ENCODE peak calls at places on chromosomes 16 and 17, in nine cellular contexts. V is PC-9; G is neural progenitor cell; H is CD4-positive, alpha-beta T cell; W is sigmoid colon; P is body of pancreas; N is fibroblast of lung; Q is uterus; R is foreskin fibroblast. K is an unnamed sample.

GRCh38 chr17:69637399-69638165 is 223.1 kb downstream of the MAP2K6 start:
- DNase-seq in V (no peak), G (peak), H (no peak), W (no peak), P (no peak), N (peak), Q (no peak), R (peak), K (no peak)

GRCh38 chr17:73955616-73956015 is 247.9 kb upstream of the RPL38 start:
- DNase-seq in V (no peak), G (no peak), H (no peak), W (no peak), P (no peak), N (no peak), Q (no peak), R (no peak), K (no peak)

GRCh38 chr16:77375396-77375795 is 59.4 kb downstream of the ADAMTS18 start:
- DNase-seq in V (no peak), G (no peak), H (no peak), W (no peak), P (no peak), N (no peak), Q (no peak), R (no peak), K (no peak)

GRCh38 chr16:79429276-79430128 is 171.0 kb downstream of the MAF start:
- DNase-seq in V (no peak), G (peak), H (no peak), W (no peak), P (no peak), N (no peak), Q (peak), R (no peak), K (no peak)

GRCh38 chr16:87815567-87815966 is 49.8 kb upstream of the KLHDC4 start:
- DNase-seq in V (no peak), G (peak), H (no peak), W (no peak), P (no peak), N (no peak), Q (no peak), R (no peak), K (no peak)

GRCh38 chr16:61936522-61936921 is 99.7 kb downstream of the CDH8 start:
- DNase-seq in V (no peak), G (peak), H (no peak), W (no peak), P (no peak), N (no peak), Q (no peak), R (no peak), K (no peak)

GRCh38 chr16:89291355-89291754 is 73.9 kb downstream of the ZNF778 start:
- DNase-seq in V (no peak), G (no peak), H (no peak), W (no peak), P (no peak), N (no peak), Q (no peak), R (no peak), K (no peak)

GRCh38 chr17:45867702-45868101 is 23.0 kb downstream of the SPPL2C start:
- DNase-seq in V (no peak), G (no peak), H (no peak), W (no peak), P (no peak), N (no peak), Q (no peak), R (no peak), K (no peak)

GRCh38 chr17:80452173-80452915 is 24.1 kb downstream of the NPTX1 start:
- DNase-seq in V (no peak), G (no peak), H (no peak), W (no peak), P (no peak), N (no peak), Q (no peak), R (peak), K (no peak)

GRCh38 chr16:83956336-83957289 is 3.6 kb downstream of the OSGIN1 start:
- DNase-seq in V (peak), G (peak), H (peak), W (peak), P (peak), N (peak), Q (peak), R (peak), K (peak)

GRCh38 chr17:57050303-57050702 is 34.7 kb upstream of the AKAP1 start:
- DNase-seq in V (no peak), G (no peak), H (no peak), W (no peak), P (no peak), N (no peak), Q (no peak), R (no peak), K (no peak)

GRCh38 chr16:66845791-66846221 is 1.6 kb downstream of the CA7 start:
- DNase-seq in V (peak), G (no peak), H (no peak), W (no peak), P (no peak), N (no peak), Q (no peak), R (no peak), K (no peak)

GRCh38 chr16:50121721-50122445 is 31.2 kb upstream of the TENT4B start:
- DNase-seq in V (no peak), G (peak), H (peak), W (no peak), P (no peak), N (no peak), Q (no peak), R (no peak), K (no peak)

GRCh38 chr16:28984619-28985135 is at the start of gene LAT:
- DNase-seq in V (no peak), G (no peak), H (peak), W (no peak), P (peak), N (no peak), Q (no peak), R (no peak), K (no peak)

GRCh38 chr16:89784409-89784808 is 32.0 kb downstream of the FANCA start:
- DNase-seq in V (no peak), G (no peak), H (no peak), W (no peak), P (no peak), N (no peak), Q (no peak), R (no peak), K (no peak)

GRCh38 chr16:29858149-29858899 is 4.7 kb downstream of the CDIPT start:
- DNase-seq in V (no peak), G (no peak), H (no peak), W (no peak), P (no peak), N (no peak), Q (no peak), R (no peak), K (no peak)

GRCh38 chr17:41962111-41962510 is 4.5 kb upstream of the CNP start:
- DNase-seq in V (no peak), G (no peak), H (no peak), W (no peak), P (peak), N (no peak), Q (no peak), R (no peak), K (no peak)

GRCh38 chr16:30910427-30911029 is 12.8 kb upstream of the FBXL19 start:
- DNase-seq in V (no peak), G (peak), H (no peak), W (no peak), P (no peak), N (no peak), Q (no peak), R (no peak), K (no peak)

GRCh38 chr17:79849953-79850352 is 10.7 kb upstream of the CBX4 start:
- DNase-seq in V (no peak), G (peak), H (no peak), W (no peak), P (no peak), N (no peak), Q (no peak), R (no peak), K (no peak)

GRCh38 chr17:68289473-68289872 is 1.5 kb downstream of the SLC16A6 start:
- DNase-seq in V (no peak), G (no peak), H (no peak), W (no peak), P (no peak), N (no peak), Q (no peak), R (peak), K (no peak)

GRCh38 chr16:23388786-23389185 is 64.2 kb downstream of the COG7 start:
- DNase-seq in V (no peak), G (no peak), H (no peak), W (peak), P (no peak), N (no peak), Q (no peak), R (no peak), K (no peak)

GRCh38 chr16:86854895-86855294 is 276.5 kb downstream of the FOXL1 start:
- DNase-seq in V (no peak), G (no peak), H (no peak), W (no peak), P (no peak), N (peak), Q (no peak), R (peak), K (no peak)

DNA sequence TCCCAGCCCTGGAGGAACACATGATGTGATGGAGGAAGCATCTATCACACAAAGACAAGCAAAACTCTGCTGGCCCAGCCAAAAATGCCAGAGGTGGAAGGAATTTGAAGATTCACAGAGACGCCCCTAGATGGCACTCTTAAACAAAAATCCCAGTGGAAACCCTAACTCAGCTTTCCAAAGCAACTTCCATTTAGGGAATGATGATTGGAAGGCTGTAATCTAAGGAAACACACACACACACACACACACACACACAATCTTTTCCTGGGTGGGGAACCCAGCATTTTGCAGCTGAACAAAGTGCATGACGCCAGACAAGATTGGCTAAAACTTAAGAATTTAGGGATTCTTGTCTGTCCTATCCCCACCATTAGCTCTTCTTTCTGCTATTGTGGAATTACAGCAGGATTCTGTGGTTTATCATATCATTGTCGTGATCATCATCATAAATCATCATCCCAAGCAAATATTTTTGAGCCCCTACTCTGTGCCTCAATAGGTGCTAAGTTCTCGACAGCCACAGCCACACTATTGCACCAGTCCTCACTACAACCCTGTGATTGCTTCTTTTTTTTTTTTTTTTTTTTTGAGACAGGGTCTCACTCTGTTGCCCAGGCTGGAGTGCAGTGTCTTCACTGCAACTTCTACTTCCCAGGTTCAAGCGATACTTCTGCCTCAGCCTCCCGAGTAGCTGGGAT is 1.6 kb upstream of the LDAF1 start:
- DNase-seq in V (peak), G (peak), H (no peak), W (peak), P (peak), N (peak), Q (peak), R (peak), K (no peak)
- TF ChIP-seq CTCF in V (peak), G (peak), H (peak), W (peak), P (peak), N (peak), Q (peak), R (peak), K (no peak)

GRCh38 chr17:16288860-16289571 is 64.3 kb downstream of the CENPV start:
- DNase-seq in V (no peak), G (no peak), H (no peak), W (no peak), P (no peak), N (no peak), Q (no peak), R (no peak), K (no peak)
- TF ChIP-seq CTCF in V (no peak), G (no peak), H (no peak), W (no peak), P (no peak), N (no peak), Q (no peak), R (no peak), K (no peak)

DNA sequence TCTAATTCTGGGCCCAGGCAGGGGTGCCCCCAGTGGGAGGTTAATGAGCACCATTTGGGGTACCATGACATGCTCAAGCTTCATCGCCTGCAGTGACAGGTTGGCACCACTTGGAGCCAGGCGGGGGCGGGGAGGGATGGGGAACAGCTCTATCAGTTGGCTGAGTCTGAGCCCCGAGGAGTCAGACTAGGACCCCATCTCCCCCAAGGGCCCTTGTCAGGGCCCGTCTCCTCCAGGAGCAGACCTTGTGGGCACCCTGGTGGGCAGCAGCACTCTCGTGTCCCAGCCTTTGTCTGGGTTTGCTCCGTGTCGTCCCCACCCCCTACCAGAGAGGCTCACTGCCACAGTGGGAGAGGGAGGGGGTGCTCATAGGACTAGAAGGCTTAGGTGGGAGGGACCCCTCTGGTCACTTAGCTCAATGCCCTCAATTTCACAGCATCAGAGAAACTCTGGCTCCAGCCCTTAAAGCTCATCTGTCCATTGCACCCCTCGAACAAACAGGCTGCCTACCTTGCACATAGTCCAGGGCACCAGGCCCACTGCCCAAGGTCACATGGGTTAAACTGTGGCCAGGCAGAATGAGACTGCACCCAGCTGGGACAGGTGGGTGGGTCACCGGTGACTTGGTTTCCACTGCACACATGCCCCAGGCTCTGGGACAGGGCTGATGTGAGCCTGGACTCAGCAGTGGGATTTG is 4.1 kb downstream of the PPP1R9B start:
- DNase-seq in V (no peak), G (no peak), H (no peak), W (no peak), P (no peak), N (no peak), Q (no peak), R (no peak), K (no peak)
- TF ChIP-seq CTCF in V (peak), G (peak), H (no peak), W (no peak), P (no peak), N (no peak), Q (no peak), R (no peak), K (no peak)

DNA sequence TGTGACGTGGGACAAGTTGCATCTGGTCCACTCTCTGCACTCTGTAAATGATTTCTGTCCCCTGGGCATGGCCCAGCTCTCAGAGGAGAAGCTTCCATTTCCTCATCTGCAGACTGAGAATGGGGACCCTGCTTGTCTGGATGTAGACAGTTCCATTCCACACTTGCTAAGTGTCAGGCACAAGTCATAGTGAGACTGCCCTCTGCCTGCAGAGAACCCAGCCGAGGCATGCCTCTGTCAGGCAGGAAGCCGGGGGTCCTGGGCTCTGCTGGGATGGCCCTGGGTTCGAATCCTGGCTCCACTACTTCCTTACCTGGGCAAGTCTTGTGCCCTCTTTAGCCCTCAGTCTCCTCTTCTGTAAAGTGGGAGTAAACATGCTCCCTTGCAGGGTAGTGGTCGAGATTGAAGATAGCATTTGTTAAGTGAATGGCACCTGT is 4.1 kb downstream of the MAP2K3 start:
- DNase-seq in V (no peak), G (no peak), H (no peak), W (no peak), P (peak), N (no peak), Q (no peak), R (peak), K (no peak)
- TF ChIP-seq CTCF in V (no peak), G (no peak), H (no peak), W (no peak), P (no peak), N (no peak), Q (no peak), R (peak), K (no peak)

DNA sequence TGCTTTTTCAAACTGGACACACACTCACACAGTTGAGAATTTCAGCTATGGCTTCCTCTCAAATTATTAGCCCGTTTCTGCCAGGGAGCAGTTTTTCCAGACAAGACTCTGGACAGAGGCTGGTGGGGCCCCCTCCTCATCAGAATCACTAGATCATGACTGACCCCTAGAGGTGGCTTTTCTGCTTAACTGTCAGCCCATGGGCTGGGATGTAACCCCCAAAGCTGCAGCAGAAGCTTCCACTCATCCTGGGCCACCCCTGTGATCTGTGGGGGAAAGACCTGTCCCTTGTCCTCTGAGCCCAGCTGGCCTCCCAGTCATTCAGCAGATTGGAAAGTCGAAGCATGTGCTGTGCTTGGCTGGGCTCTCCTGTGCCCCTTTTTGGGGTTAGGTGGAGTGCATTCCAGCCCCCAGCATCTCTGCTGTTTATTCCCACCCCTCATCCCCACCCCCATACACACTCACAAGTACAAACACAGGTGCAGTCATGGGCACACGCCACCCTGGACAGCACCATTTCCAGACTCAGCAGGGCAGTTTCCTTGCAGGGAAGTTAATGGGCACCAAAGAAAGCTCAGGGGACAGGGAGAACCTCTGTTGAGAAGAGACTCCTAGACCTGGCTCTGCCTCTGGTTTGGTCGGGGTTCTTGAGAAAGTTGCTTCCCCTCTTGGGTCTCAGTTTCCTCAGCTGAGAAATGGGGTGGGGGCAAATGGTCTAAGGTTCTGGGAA is 77.6 kb upstream of the RBL2 start:
- DNase-seq in V (no peak), G (peak), H (no peak), W (no peak), P (no peak), N (no peak), Q (no peak), R (no peak), K (no peak)
- TF ChIP-seq CTCF in V (no peak), G (peak), H (no peak), W (no peak), P (no peak), N (no peak), Q (no peak), R (no peak), K (no peak)

GRCh38 chr17:54992797-54993639 is 24.5 kb downstream of the STXBP4 start:
- DNase-seq in V (peak), G (peak), H (peak), W (no peak), P (peak), N (peak), Q (no peak), R (peak), K (no peak)
- TF ChIP-seq CTCF in V (peak), G (peak), H (peak), W (peak), P (peak), N (peak), Q (peak), R (peak), K (no peak)

DNA sequence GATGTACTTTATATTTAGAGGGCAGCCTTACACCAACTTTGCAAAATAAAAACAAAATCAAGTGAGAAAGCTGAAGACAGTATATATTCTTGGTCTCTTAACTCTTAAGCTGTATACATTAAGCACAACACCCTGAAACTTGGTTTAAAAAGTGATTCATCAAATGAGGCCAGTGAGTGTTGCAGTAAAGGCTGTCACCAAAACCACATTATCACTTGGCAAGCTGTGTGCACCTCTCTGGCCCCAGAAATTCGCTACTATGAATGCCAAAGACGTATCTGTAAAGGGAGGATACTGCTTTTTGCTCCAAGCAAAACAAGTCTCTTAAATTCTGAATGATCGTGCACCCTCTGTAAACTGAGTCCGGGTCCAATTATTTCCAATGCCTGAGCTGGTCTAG is 163.9 kb downstream of the ZFHX3 start:
- DNase-seq in V (no peak), G (no peak), H (no peak), W (no peak), P (no peak), N (peak), Q (no peak), R (peak), K (no peak)
- TF ChIP-seq CTCF in V (no peak), G (no peak), H (no peak), W (no peak), P (no peak), N (no peak), Q (no peak), R (no peak), K (no peak)

DNA sequence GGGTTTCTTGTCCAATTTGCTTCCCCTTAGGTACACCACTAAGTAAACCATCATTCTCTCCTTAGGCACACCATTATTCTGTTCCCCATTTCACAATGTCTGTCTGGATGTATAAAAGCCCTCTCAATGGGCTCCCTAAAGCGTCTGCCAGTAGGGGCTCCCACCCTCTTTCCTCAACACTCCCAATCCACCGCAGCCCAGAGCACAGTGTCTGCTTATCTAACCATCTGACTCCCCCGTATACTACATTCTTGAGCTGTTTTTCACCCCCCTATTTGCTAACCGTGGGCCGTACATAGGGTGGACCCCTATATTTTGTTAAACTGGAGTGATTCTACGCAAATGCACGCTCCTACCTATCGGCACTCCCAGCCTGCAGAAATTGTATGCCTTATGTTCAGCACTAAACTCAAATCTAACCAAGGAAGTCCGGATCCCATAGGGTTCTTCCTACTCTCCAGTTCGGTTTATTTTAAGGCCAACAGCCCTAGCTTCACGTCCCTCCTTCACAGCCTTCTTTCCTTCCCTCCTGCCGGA is 674 bp upstream of the PSMD3 start:
- DNase-seq in V (no peak), G (peak), H (no peak), W (no peak), P (peak), N (no peak), Q (no peak), R (peak), K (no peak)
- TF ChIP-seq CTCF in V (no peak), G (peak), H (no peak), W (no peak), P (no peak), N (no peak), Q (no peak), R (no peak), K (no peak)

K was measured in omental fat pad.